ENCODE peak calls at places on chromosome 6, in six cellular contexts. E is AG08396; J is NCI-H146; G is activated CD8-positive, alpha-beta memory T cell treated with anti-CD3 and anti-CD28 coated beads, Interleukin-2, amount 50 U/mL, for 4 hours; Z is skeletal muscle cell; X is endothelial cell of umbilical vein. Q is an unnamed sample.
A peak's percentile ranks its signal among the peaks of the same experiment; 100 is the strongest.

GRCh38 chr6:38997128-38997761 is 51.3 kb upstream of the GLP1R start:
- DNase-seq in E (no peak), Z (no peak), X (peak; percentile 18), G (peak; percentile 34), J (peak; percentile 49), Q (peak; percentile 10)

GRCh38 chr6:22248513-22249308 is 48.1 kb downstream of the PRL start:
- DNase-seq in J (peak; percentile 80), X (peak; percentile 28), Z (peak; percentile 41), G (no peak), E (peak; percentile 24), Q (peak; percentile 40)

GRCh38 chr6:82385961-82386360 is 22.3 kb downstream of the TPBG start:
- DNase-seq in Z (no peak), E (no peak), X (no peak), J (peak; percentile 92), G (no peak), Q (peak; percentile 95)

GRCh38 chr6:56814308-56814707 is 140.6 kb upstream of the BEND6 start:
- DNase-seq in Z (no peak), E (no peak), G (no peak), J (peak; percentile 49), X (no peak), Q (peak; percentile 75)

GRCh38 chr6:128394171-128394570 is 126.2 kb downstream of the PTPRK start:
- DNase-seq in Z (no peak), E (no peak), X (no peak), J (no peak), G (no peak), Q (no peak)

GRCh38 chr6:71181565-71181964 is 107.0 kb upstream of the OGFRL1 start:
- DNase-seq in J (no peak), X (no peak), E (peak; percentile 81), Z (peak; percentile 62), G (no peak), Q (no peak)

GRCh38 chr6:110207652-110208051 is 27.4 kb downstream of the CDC40 start:
- DNase-seq in E (no peak), Z (no peak), J (no peak), X (no peak), G (no peak), Q (no peak)

GRCh38 chr6:16781348-16782169 is 20.3 kb upstream of the ATXN1 start:
- DNase-seq in Z (no peak), E (peak; percentile 30), J (no peak), G (no peak), X (no peak), Q (peak; percentile 71)

Q was measured in NCI-H69.